ENCODE peak calls at places on chromosomes 7 and 10, in ten cellular contexts. Z is cardiac muscle cell, M is body of pancreas, X is fibroblast of lung, Y is gastrocnemius medialis, H is thoracic aorta, B is left lung, J is BJ, V is IMR-90, F is SJSA1. D is an unnamed sample.

GRCh38 chr7:41788556-41788955 is 85.7 kb upstream of the INHBA start:
- DNase-seq in V (no peak), Y (no peak), B (no peak), Z (no peak), X (no peak), F (no peak), H (no peak), J (no peak), M (no peak), D (no peak)

GRCh38 chr10:62853710-62854109 is 37.5 kb upstream of the EGR2 start:
- DNase-seq in X (no peak), J (no peak), B (no peak), V (no peak), Y (no peak), H (no peak), Z (no peak), F (no peak), M (no peak), D (no peak)

GRCh38 chr10:128463991-128464755 is 337.9 kb upstream of the MKI67 start:
- DNase-seq in Z (no peak), J (no peak), X (peak; percentile 1), M (peak; percentile 9), V (peak; percentile 63), Y (peak; percentile 22), H (no peak), B (no peak), F (peak; percentile 65), D (peak; percentile 76)

GRCh38 chr10:93468532-93469213 is 13.5 kb downstream of the MYOF start:
- DNase-seq in X (peak; percentile 93), Z (no peak), V (peak; percentile 94), J (peak; percentile 90), Y (no peak), H (no peak), B (no peak), F (peak; percentile 92), M (peak; percentile 17), D (no peak)

GRCh38 chr7:151251328-151251925 is 2.9 kb upstream of the SMARCD3 start:
- DNase-seq in Z (peak; percentile 75), F (peak; percentile 66), Y (peak; percentile 43), B (peak; percentile 88), J (no peak), V (peak; percentile 66), M (peak; percentile 55), X (peak; percentile 74), H (no peak), D (peak; percentile 85)

GRCh38 chr7:39417642-39418041 is 148.6 kb upstream of the YAE1 start:
- DNase-seq in Z (no peak), M (no peak), J (no peak), B (no peak), F (no peak), H (no peak), V (no peak), X (no peak), Y (no peak), D (no peak)

GRCh38 chr7:158724658-158725505 is 20.3 kb upstream of the NCAPG2 start:
- DNase-seq in J (no peak), B (no peak), H (no peak), Z (no peak), V (no peak), Y (no peak), X (no peak), M (no peak), F (no peak), D (no peak)

GRCh38 chr7:373818-374705 is 84.1 kb downstream of the FOXL3 start:
- DNase-seq in F (peak; percentile 38), J (no peak), V (no peak), Z (no peak), H (no peak), B (peak; percentile 69), Y (peak; percentile 3), M (no peak), X (no peak), D (peak; percentile 58)

GRCh38 chr10:103884681-103885139 is 29.3 kb upstream of the SH3PXD2A start:
- DNase-seq in J (no peak), M (peak; percentile 51), F (no peak), Y (no peak), B (no peak), V (peak; percentile 60), H (no peak), X (peak; percentile 76), Z (peak; percentile 76), D (no peak)

GRCh38 chr7:481219-481930 is 38.3 kb downstream of the PDGFA start:
- DNase-seq in X (no peak), V (no peak), J (no peak), Z (no peak), F (no peak), M (no peak), H (no peak), B (no peak), Y (no peak), D (peak; percentile 36)

GRCh38 chr7:92691578-92691977 is 101.4 kb upstream of the FAM133B start:
- DNase-seq in M (peak; percentile 23), F (no peak), X (peak; percentile 87), H (no peak), Z (peak; percentile 55), B (no peak), J (no peak), V (peak; percentile 76), Y (no peak), D (no peak)

GRCh38 chr7:117424090-117424829 is 3.0 kb downstream of the ASZ1 start:
- DNase-seq in B (no peak), M (no peak), Y (no peak), X (no peak), V (no peak), H (no peak), J (no peak), Z (no peak), F (no peak), D (no peak)

GRCh38 chr10:86888585-86889381 is 68.6 kb downstream of the MMRN2 start:
- DNase-seq in Y (no peak), X (peak; percentile 45), J (peak; percentile 30), V (peak; percentile 71), H (no peak), F (no peak), B (no peak), M (no peak), Z (peak; percentile 56), D (no peak)

DNA sequence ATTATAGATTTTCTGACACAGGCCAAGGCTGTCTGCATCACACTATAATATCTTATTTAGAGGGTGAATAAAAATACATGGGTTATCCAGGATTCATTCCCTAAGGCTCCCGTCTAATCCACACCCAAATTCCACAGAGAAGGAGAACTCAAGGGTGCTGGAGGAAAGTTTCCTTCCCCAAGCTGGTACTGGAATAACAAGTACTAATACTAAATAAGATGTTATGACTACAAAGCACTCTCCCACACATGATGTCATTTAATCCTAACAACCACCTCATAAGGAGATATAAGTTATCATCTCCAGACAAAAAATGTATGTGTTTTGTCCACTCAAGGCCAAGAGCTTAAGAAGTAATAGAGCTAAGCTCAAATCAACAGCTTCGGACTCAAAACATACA is 53.0 kb downstream of the SNX13 start:
- DNase-seq in V (no peak), Y (no peak), X (no peak), B (no peak), M (no peak), Z (no peak), F (no peak), H (no peak), J (no peak), D (no peak)
- H3K36me3 ChIP-seq in V (peaks cover 3% of the 10 kb centered on the region), Y (peaks cover 46% of the 10 kb centered on the region), X (no peaks in the 10 kb centered on the region), B (peaks cover 65% of the 10 kb centered on the region), M (peaks cover 8% of the 10 kb centered on the region), Z (peaks cover 12% of the 10 kb centered on the region), F (peaks cover 26% of the 10 kb centered on the region), H (peaks cover 20% of the 10 kb centered on the region), J (no peaks in the 10 kb centered on the region), D (peaks cover 65% of the 10 kb centered on the region)

DNA sequence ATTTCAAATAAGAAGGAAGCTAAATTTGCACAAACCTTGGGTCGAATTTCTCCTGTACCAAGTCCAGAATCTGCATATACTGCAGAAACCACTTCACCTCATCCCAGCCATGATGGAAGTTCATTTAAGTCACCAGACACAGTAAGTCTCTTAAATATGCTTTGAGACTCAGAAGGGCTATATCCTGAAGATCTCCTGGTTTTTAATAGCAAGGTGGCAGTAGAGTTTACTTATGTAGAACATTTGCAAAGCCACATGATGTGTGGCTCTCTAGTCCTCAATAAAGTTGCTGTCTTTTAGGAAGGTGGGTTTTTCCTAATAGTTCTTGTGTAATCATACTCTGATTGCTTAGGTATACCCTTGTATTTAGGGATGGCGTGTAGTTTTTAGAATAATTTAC is 8.7 kb downstream of the DBF4 start:
- DNase-seq in Y (no peak), H (no peak), V (no peak), B (no peak), M (no peak), X (no peak), F (no peak), J (no peak), Z (no peak), D (no peak)
- H3K36me3 ChIP-seq in Y (no peaks in the 10 kb centered on the region), H (no peaks in the 10 kb centered on the region), V (peaks cover 2% of the 10 kb centered on the region), B (peaks cover 35% of the 10 kb centered on the region), M (no peaks in the 10 kb centered on the region), X (peaks cover 5% of the 10 kb centered on the region), F (peaks cover 80% of the 10 kb centered on the region), J (peaks cover 1% of the 10 kb centered on the region), Z (peaks cover 27% of the 10 kb centered on the region), D (peaks cover 24% of the 10 kb centered on the region)

DNA sequence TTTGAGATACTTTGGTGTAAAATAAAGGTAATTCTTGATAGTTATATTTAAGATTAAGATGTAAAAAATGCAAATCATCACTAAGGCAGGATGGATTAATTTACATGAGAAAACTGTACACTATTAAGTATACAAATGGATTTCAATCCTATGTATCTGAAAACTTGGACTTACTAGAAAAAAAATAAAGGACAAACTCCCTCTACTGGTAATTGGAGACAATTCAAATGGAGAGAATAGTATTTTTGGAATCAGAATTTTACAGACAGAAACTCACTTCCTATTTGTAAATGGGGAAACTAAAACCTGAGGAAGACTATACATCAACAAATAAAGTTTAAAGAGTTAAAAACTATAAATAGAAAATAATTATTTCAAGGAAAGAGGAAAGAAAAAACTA is 62.6 kb downstream of the CUL2 start:
- DNase-seq in X (peak; percentile 53), J (peak; percentile 15), Z (peak; percentile 4), B (no peak), M (no peak), Y (no peak), F (no peak), H (no peak), V (peak; percentile 39), D (no peak)
- H3K36me3 ChIP-seq in X (no peaks in the 10 kb centered on the region), J (peaks cover 4% of the 10 kb centered on the region), Z (peaks cover 72% of the 10 kb centered on the region), B (peaks cover 84% of the 10 kb centered on the region), M (peaks cover 4% of the 10 kb centered on the region), Y (peaks cover 71% of the 10 kb centered on the region), F (peaks cover 55% of the 10 kb centered on the region), H (peaks cover 28% of the 10 kb centered on the region), V (peaks cover 19% of the 10 kb centered on the region), D (peaks cover 94% of the 10 kb centered on the region)

DNA sequence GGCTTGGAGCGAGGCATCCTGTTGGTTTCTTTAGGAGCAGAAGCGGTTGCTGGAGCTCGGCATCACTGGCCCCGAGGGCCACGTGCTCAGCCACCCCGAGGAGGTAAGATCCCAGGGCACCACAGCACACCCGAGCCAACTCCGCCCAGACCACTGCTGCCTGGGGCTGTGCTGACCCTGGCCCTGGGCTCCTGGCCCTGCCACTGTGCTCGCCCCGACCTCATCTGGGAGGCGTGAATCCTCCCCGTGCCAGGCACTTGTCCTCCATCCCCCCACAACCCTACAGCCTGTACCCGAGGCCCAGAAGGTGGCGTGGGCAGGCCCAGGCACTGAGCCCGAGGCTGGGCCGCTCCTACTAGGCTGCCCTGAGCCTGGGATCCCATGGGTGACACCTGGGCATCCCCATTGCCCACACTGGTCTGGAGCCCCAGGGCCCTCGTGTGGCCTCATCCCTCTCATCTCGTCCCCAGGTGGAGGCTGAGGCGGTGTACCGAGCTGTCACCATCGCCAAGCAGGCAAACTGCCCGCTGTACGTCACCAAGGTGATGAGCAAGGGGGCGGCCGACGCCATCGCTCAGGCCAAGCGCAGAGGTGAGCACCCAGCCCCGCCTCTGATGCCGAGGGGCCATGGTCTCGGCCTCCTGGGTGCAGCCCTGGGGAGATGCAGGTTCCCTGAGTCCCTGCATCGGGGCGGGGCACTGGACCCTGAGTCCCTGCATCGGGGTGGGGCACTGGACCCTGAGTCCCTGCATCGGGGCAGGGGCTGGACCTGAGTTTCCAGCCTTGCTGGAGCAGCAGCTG is 11.8 kb downstream of the DPYSL4 start:
- DNase-seq in Z (no peak), Y (no peak), M (no peak), B (peak; percentile 77), J (no peak), H (no peak), X (no peak), V (no peak), F (no peak), D (no peak)
- H3K36me3 ChIP-seq in Z (no peaks in the 10 kb centered on the region), Y (no peaks in the 10 kb centered on the region), M (no peaks in the 10 kb centered on the region), B (no peaks in the 10 kb centered on the region), J (no peaks in the 10 kb centered on the region), H (no peaks in the 10 kb centered on the region), X (no peaks in the 10 kb centered on the region), V (peaks cover 30% of the 10 kb centered on the region), F (no peaks in the 10 kb centered on the region), D (no peaks in the 10 kb centered on the region)